ENCODE peak calls at places on chromosomes 6 and 20, in five cellular contexts. One of them, this sample, is unnamed.

GRCh38 chr6:53192590-53193232 is 44.1 kb upstream of the GCM1 start:
- DNase-seq in CD4-positive, CD25-positive, alpha-beta regulatory T cell: no peak
- DNase-seq in keratinocyte: no peak
- DNase-seq in Peyer's patch: no peak
- DNase-seq in lower lobe of right lung: no peak
- DNase-seq in this sample: no peak

GRCh38 chr6:48150701-48151100 is 39.7 kb upstream of the PTCHD4 start:
- DNase-seq in CD4-positive, CD25-positive, alpha-beta regulatory T cell: no peak
- DNase-seq in keratinocyte: no peak
- DNase-seq in Peyer's patch: no peak
- DNase-seq in lower lobe of right lung: no peak
- DNase-seq in this sample: no peak

GRCh38 chr6:26205161-26205624 is 118.0 kb downstream of the HFE start:
- DNase-seq in CD4-positive, CD25-positive, alpha-beta regulatory T cell: peak; percentile 88
- DNase-seq in keratinocyte: no peak
- DNase-seq in Peyer's patch: peak; percentile 76
- DNase-seq in lower lobe of right lung: peak; percentile 85
- DNase-seq in this sample: no peak

GRCh38 chr20:1827974-1828785 is 67.0 kb upstream of the SIRPA start:
- DNase-seq in CD4-positive, CD25-positive, alpha-beta regulatory T cell: no peak
- DNase-seq in keratinocyte: no peak
- DNase-seq in Peyer's patch: peak; percentile 68
- DNase-seq in lower lobe of right lung: no peak
- DNase-seq in this sample: peak; percentile 91

GRCh38 chr6:162736933-162737332 is 9.2 kb downstream of the PACRG start:
- DNase-seq in CD4-positive, CD25-positive, alpha-beta regulatory T cell: no peak
- DNase-seq in keratinocyte: no peak
- DNase-seq in Peyer's patch: no peak
- DNase-seq in lower lobe of right lung: no peak
- DNase-seq in this sample: no peak

GRCh38 chr6:14596410-14596809 is 478.8 kb downstream of the CD83 start:
- DNase-seq in CD4-positive, CD25-positive, alpha-beta regulatory T cell: no peak
- DNase-seq in keratinocyte: no peak
- DNase-seq in Peyer's patch: no peak
- DNase-seq in lower lobe of right lung: peak; percentile 78
- DNase-seq in this sample: peak; percentile 27

GRCh38 chr6:98787961-98788360 is 46.4 kb upstream of the POU3F2 start:
- DNase-seq in CD4-positive, CD25-positive, alpha-beta regulatory T cell: no peak
- DNase-seq in keratinocyte: no peak
- DNase-seq in Peyer's patch: no peak
- DNase-seq in lower lobe of right lung: no peak
- DNase-seq in this sample: no peak

GRCh38 chr6:91761621-91762020 is 1174.7 kb upstream of the MAP3K7 start:
- DNase-seq in CD4-positive, CD25-positive, alpha-beta regulatory T cell: no peak
- DNase-seq in keratinocyte: no peak
- DNase-seq in Peyer's patch: no peak
- DNase-seq in lower lobe of right lung: no peak
- DNase-seq in this sample: no peak

GRCh38 chr6:25599516-25600060 is 52.4 kb upstream of the SCGN start:
- DNase-seq in CD4-positive, CD25-positive, alpha-beta regulatory T cell: no peak
- DNase-seq in keratinocyte: no peak
- DNase-seq in Peyer's patch: no peak
- DNase-seq in lower lobe of right lung: no peak
- DNase-seq in this sample: no peak

GRCh38 chr6:25320459-25320858 is 41.3 kb downstream of the CARMIL1 start:
- DNase-seq in CD4-positive, CD25-positive, alpha-beta regulatory T cell: no peak
- DNase-seq in keratinocyte: no peak
- DNase-seq in Peyer's patch: no peak
- DNase-seq in lower lobe of right lung: no peak
- DNase-seq in this sample: no peak

GRCh38 chr20:23120261-23120660 is 34.1 kb upstream of the CD93 start:
- DNase-seq in CD4-positive, CD25-positive, alpha-beta regulatory T cell: no peak
- DNase-seq in keratinocyte: no peak
- DNase-seq in Peyer's patch: peak; percentile 27
- DNase-seq in lower lobe of right lung: no peak
- DNase-seq in this sample: no peak

GRCh38 chr20:23119456-23120216 is 33.5 kb upstream of the CD93 start:
- DNase-seq in CD4-positive, CD25-positive, alpha-beta regulatory T cell: no peak
- DNase-seq in keratinocyte: no peak
- DNase-seq in Peyer's patch: peak; percentile 22
- DNase-seq in lower lobe of right lung: no peak
- DNase-seq in this sample: no peak

GRCh38 chr20:23122321-23122720 is 36.2 kb upstream of the CD93 start:
- DNase-seq in CD4-positive, CD25-positive, alpha-beta regulatory T cell: no peak
- DNase-seq in keratinocyte: no peak
- DNase-seq in Peyer's patch: peak; percentile 13
- DNase-seq in lower lobe of right lung: no peak
- DNase-seq in this sample: no peak

GRCh38 chr20:23121766-23122095 is 35.6 kb upstream of the CD93 start:
- DNase-seq in CD4-positive, CD25-positive, alpha-beta regulatory T cell: no peak
- DNase-seq in keratinocyte: no peak
- DNase-seq in Peyer's patch: no peak
- DNase-seq in lower lobe of right lung: no peak
- DNase-seq in this sample: no peak

DNA sequence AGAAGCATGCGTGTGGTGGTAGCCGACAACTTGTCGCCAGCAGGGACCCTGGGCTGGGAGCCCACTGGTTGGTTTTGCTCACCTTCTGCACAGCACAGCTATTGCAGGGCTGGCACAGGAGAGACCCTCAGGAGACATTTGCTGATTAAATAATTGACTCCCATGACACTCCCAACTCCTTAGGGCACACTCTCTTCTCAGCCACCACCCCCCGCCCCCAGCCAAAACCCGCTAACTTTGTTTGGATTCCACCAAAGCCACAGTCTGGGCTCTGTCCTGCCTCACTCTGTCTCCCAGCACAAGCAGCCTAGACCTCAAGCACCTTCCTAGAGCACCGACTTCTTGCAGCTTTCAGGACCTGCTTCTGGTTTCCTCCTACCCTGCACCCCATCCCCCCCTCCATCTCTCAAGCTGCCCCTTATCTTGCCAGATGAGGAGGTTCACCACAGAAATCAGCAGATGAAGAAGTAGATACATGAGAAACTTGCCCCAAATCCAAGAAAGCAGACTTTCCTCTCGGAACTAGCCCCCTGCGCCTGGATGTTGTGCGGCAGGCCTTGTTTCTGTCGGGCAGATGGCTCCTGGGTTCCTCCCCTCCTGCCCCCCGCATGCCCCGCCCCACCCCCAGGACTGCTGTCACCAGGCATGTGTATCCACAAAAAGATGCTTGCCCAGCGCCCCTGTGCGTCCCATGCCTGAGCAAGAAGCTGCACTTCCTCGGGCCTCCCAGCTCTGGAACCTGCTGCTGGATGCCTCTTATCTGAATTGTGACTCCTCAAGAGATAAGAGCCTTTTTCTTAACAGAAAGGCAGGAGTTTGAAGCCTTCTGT is 35.0 kb upstream of the CD93 start:
- DNase-seq in CD4-positive, CD25-positive, alpha-beta regulatory T cell: no peak
- DNase-seq in keratinocyte: no peak
- DNase-seq in Peyer's patch: peak; percentile 29
- DNase-seq in lower lobe of right lung: no peak
- DNase-seq in this sample: no peak
- H3K27ac ChIP-seq in CD4-positive, CD25-positive, alpha-beta regulatory T cell: no peak overlapping the region
- H3K27ac ChIP-seq in keratinocyte: no peak overlapping the region
- H3K27ac ChIP-seq in Peyer's patch: no peak overlapping the region
- H3K27ac ChIP-seq in lower lobe of right lung: peak overlapping the region; percentile 60
- H3K27ac ChIP-seq in this sample: no peak overlapping the region

GRCh38 chr20:23141450-23142161 is 55.5 kb upstream of the CD93 start:
- DNase-seq in CD4-positive, CD25-positive, alpha-beta regulatory T cell: no peak
- DNase-seq in keratinocyte: no peak
- DNase-seq in Peyer's patch: no peak
- DNase-seq in lower lobe of right lung: no peak
- DNase-seq in this sample: no peak
- H3K27ac ChIP-seq in CD4-positive, CD25-positive, alpha-beta regulatory T cell: peak overlapping the region; percentile 39
- H3K27ac ChIP-seq in keratinocyte: no peak overlapping the region
- H3K27ac ChIP-seq in Peyer's patch: no peak overlapping the region
- H3K27ac ChIP-seq in lower lobe of right lung: peak overlapping the region; percentile 79
- H3K27ac ChIP-seq in this sample: peak overlapping the region; percentile 86

DNA sequence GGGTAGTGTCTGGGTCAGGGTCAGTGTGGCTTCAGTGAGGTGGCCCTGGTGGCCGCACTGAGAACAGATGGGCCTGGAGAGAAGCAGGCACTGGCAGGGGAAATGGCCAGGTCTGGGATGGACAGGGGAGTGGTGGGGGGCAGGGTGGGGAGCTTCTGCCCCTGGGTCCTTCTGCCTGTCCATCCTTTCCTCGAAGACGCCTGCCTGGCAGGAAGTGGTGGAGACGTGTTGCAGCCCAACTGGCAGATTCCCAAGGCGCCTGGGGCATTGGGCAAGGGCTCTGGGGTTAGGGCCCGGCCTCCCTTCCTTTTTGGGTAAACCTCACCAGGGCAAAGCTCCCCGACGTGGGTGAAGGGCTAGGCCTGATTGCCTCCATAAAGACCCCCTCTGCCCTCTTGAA is 10.4 kb downstream of the SRC start:
- DNase-seq in CD4-positive, CD25-positive, alpha-beta regulatory T cell: no peak
- DNase-seq in keratinocyte: no peak
- DNase-seq in Peyer's patch: peak; percentile 48
- DNase-seq in lower lobe of right lung: peak; percentile 85
- DNase-seq in this sample: no peak
- H3K27ac ChIP-seq in CD4-positive, CD25-positive, alpha-beta regulatory T cell: no peak overlapping the region
- H3K27ac ChIP-seq in keratinocyte: no peak overlapping the region
- H3K27ac ChIP-seq in Peyer's patch: no peak overlapping the region
- H3K27ac ChIP-seq in lower lobe of right lung: peak overlapping the region; percentile 24
- H3K27ac ChIP-seq in this sample: peak overlapping the region; percentile 84

GRCh38 chr6:100880901-100881706 is at the start of gene ASCC3:
- DNase-seq in CD4-positive, CD25-positive, alpha-beta regulatory T cell: peak; percentile 88
- DNase-seq in keratinocyte: peak; percentile 30
- DNase-seq in Peyer's patch: peak; percentile 97
- DNase-seq in lower lobe of right lung: peak; percentile 96
- DNase-seq in this sample: peak; percentile 45
- H3K27ac ChIP-seq in CD4-positive, CD25-positive, alpha-beta regulatory T cell: peak within 1 kb of the TSS; percentile 92
- H3K27ac ChIP-seq in keratinocyte: peak within 1 kb of the TSS; percentile 80
- H3K27ac ChIP-seq in Peyer's patch: peak within 1 kb of the TSS; percentile 86
- H3K27ac ChIP-seq in lower lobe of right lung: peak within 1 kb of the TSS; percentile 90
- H3K27ac ChIP-seq in this sample: peak within 1 kb of the TSS; percentile 85

DNA sequence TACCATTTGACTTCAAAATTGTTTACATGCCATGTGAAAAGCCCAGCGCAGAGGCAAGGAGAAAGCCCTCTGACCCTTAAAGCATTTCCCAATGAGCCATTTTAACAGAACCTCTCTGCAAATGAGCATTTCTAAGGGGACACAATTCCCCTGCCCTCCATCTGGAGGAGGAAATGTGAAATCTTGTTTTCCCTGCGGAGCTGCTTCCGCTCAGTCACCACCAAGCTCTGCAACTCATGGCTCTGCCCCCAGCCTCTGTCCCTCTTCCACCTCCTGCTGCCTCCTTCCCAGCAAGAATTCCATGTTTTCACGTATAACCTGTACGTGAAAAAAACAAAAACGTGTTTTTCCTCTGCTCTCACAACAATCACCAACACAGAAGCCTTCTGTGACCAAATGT is 12.3 kb downstream of the RIN2 start:
- DNase-seq in CD4-positive, CD25-positive, alpha-beta regulatory T cell: no peak
- DNase-seq in keratinocyte: no peak
- DNase-seq in Peyer's patch: no peak
- DNase-seq in lower lobe of right lung: no peak
- DNase-seq in this sample: no peak
- H3K27ac ChIP-seq in CD4-positive, CD25-positive, alpha-beta regulatory T cell: no peak overlapping the region
- H3K27ac ChIP-seq in keratinocyte: no peak overlapping the region
- H3K27ac ChIP-seq in Peyer's patch: no peak overlapping the region
- H3K27ac ChIP-seq in lower lobe of right lung: no peak overlapping the region
- H3K27ac ChIP-seq in this sample: no peak overlapping the region

This sample was measured in epithelial cell of prostate.